ENCODE peak calls at places on chromosomes 7 and 10, in six cellular contexts. H is IMR-90, P is GM23338, B is cardiac fibroblast, I is esophagus squamous epithelium, O is fibroblast of lung. D is an unnamed sample.

GRCh38 chr10:132422169-132422691 is 25.2 kb downstream of the PWWP2B start:
- DNase-seq in H (no peak), P (no peak), B (no peak), I (no peak), O (no peak), D (no peak)

GRCh38 chr7:76318488-76319353 is 16.2 kb downstream of the HSPB1 start:
- DNase-seq in H (peak), P (peak), B (peak), I (peak), O (peak), D (no peak)

GRCh38 chr7:30914611-30915601 is 3.3 kb downstream of the AQP1 start:
- DNase-seq in H (peak), P (no peak), B (peak), I (no peak), O (peak), D (peak)

GRCh38 chr7:104096683-104097082 is 107.2 kb upstream of the RELN start:
- DNase-seq in H (peak), P (peak), B (no peak), I (no peak), O (peak), D (no peak)

GRCh38 chr10:46555366-46555712 is 1.1 kb downstream of the GPRIN2 start:
- DNase-seq in H (no peak), P (peak), B (no peak), I (no peak), O (no peak), D (no peak)

GRCh38 chr10:80272793-80273522 is 16.5 kb downstream of the MAT1A start:
- DNase-seq in H (no peak), P (no peak), B (peak), I (no peak), O (no peak), D (no peak)

GRCh38 chr10:44963772-44964633 is 4.4 kb downstream of the RASSF4 start:
- DNase-seq in H (no peak), P (peak), B (peak), I (no peak), O (peak), D (no peak)

GRCh38 chr10:125683063-125683462 is at the start of gene TEX36:
- DNase-seq in H (no peak), P (no peak), B (no peak), I (no peak), O (no peak), D (no peak)

GRCh38 chr7:32502656-32503189 is 7.4 kb downstream of the AVL9 start:
- DNase-seq in H (no peak), P (no peak), B (no peak), I (no peak), O (peak), D (no peak)

GRCh38 chr7:47481656-47482012 is 100.3 kb downstream of the TNS3 start:
- DNase-seq in H (no peak), P (no peak), B (no peak), I (no peak), O (no peak), D (no peak)

GRCh38 chr7:151725844-151726770 is 150.8 kb downstream of the PRKAG2 start:
- DNase-seq in H (peak), P (no peak), B (no peak), I (no peak), O (peak), D (no peak)

GRCh38 chr7:112505495-112505894 is 24.7 kb downstream of the LSMEM1 start:
- DNase-seq in H (peak), P (no peak), B (no peak), I (no peak), O (no peak), D (no peak)
- TF ChIP-seq CTCF in H (no peak), P (no peak), B (no peak), I (no peak), O (no peak), D (no peak)

DNA sequence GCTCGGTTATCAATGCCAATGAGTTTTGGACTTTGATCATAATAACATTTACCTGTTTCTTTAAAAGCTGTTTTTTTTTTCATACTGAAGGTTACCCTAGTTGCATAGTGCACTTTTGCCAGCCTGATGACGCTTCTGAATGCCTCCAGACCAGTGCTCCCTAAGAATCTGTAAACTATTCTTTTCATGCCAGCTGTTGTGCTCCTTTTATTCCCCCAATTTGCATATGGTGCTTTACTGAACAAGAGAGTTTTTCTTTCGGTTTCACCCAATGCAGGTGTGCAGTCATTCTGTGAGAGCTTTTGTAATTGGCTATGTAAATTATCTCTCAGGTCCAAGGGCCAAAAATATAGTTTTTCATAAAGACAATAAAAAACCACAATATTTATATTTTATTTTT is 48.1 kb upstream of the GLCCI1 start:
- DNase-seq in H (no peak), P (peak), B (no peak), I (no peak), O (no peak), D (no peak)
- H3K4me3 ChIP-seq in H (no peak), P (no peak), B (no peak), I (no peak), O (no peak), D (no peak)

DNA sequence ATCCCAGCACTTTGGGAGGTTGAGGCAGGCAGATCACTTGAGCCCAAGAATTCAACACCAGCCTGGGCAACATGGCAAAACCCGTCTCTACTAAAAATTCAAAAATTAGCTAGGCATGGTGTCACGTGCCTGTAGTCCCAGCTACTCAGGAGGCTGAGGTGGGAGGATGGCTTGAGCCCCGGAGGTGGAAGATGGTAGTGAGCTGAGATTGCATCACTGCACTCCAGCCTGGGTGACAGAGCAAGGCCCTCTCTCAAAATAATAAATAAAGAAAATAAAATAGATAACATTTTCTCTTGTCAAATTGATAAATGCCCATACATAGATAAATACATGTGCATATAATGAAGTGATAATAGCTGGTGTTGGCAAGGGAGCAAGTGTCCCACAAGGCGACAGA is 33.3 kb upstream of the DLG5 start:
- DNase-seq in H (no peak), P (no peak), B (no peak), I (no peak), O (no peak), D (no peak)
- TF ChIP-seq CTCF in H (no peak), P (peak), B (no peak), I (no peak), O (no peak), D (no peak)

DNA sequence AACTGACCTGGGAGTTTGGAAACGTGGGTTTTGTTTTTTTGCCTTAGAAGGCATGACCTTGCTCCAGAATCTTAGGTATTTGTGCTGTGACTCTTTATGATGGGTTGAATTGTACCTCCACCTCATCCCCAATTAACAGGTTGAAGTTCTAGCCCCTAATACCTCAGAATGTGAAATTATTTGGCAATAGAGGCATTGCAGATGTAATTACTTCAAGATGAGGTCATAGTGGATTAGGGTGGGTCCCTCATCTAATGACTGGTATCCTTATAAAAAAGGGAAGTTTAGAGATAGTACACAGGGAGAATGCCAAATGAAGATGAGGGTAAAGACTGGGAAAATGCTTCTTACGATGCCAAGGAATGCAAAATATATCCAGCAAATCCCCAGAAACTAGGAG is 3.0 kb upstream of the FAM200A start:
- DNase-seq in H (no peak), P (no peak), B (no peak), I (no peak), O (no peak), D (no peak)
- H3K4me3 ChIP-seq in H (no peak), P (no peak), B (no peak), I (no peak), O (no peak), D (no peak)

GRCh38 chr10:101287922-101288638 is 58.8 kb upstream of the LBX1 start:
- DNase-seq in H (peak), P (peak), B (peak), I (no peak), O (peak), D (no peak)
- TF ChIP-seq CTCF in H (peak), P (peak), B (peak), I (no peak), O (peak), D (peak)

DNA sequence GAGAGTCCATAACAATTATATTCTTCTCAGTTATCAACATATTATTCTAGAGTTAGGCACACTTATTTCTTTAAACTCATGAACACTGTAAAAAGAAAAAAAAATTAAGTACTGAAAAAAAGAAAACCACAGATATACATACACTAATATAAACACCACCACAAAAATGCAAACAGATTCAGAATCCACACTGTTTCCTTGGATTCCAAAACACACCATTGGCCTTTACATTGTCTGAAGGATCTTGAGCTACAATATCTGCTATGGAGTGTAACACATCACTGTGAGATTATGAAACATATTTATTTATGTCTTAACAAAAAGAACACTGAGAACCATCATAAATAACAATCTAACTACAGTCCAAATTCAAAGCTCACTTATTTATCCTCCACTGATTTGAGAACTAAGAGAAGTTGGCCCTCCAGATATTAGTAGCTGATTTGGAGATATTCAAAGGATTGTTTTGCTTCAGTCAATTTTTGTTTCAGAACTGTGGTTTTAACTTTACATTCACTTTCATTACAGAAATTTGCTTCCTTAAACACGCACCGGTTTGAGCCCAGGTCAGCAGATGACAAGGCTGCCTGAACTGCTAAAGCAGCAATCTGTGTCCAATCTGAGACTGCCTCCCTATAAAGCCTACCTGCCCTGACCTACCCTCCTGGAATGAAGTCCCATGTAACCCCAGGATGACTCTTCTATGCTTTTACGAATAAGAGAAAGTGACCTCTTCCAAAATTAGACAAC is 47.0 kb upstream of the CDK1 start:
- DNase-seq in H (no peak), P (no peak), B (no peak), I (no peak), O (no peak), D (no peak)
- H3K4me3 ChIP-seq in H (no peak), P (peak), B (no peak), I (peak), O (no peak), D (no peak)

D was measured in HFF-Myc.